ENCODE peak calls at places on chromosomes 3 and 15, in seven cellular contexts. O is suprapubic skin, E is SK-N-SH, I is transverse colon, B is Panc1, C is GM23338, F is K562. J is an unnamed sample. For H3K4me1 and H3K27me3, the result is how much of the 10 kb centered on the place peaks cover.

GRCh38 chr15:51751687-51752683 is 588 bp downstream of the TMOD2 start:
- DNase-seq in O (peak), E (peak), I (peak), B (no peak), C (peak), F (peak), J (peak)

GRCh38 chr15:59492389-59493377 is 54.7 kb downstream of the FAM81A start:
- DNase-seq in O (no peak), E (peak), I (peak), B (peak), C (peak), F (peak), J (peak)

GRCh38 chr15:71295242-71296031 is 180.2 kb downstream of the THSD4 start:
- DNase-seq in O (no peak), E (no peak), I (no peak), B (peak), C (no peak), F (no peak), J (no peak)

GRCh38 chr3:102114264-102114979 is 265.1 kb downstream of the NFKBIZ start:
- DNase-seq in O (no peak), E (no peak), I (no peak), B (no peak), C (no peak), F (no peak), J (no peak)

GRCh38 chr3:12658593-12659058 is 5.3 kb downstream of the RAF1 start:
- DNase-seq in O (no peak), E (no peak), I (no peak), B (no peak), C (no peak), F (no peak), J (no peak)

GRCh38 chr3:41026394-41027177 is 172.7 kb upstream of the CTNNB1 start:
- DNase-seq in O (no peak), E (peak), I (peak), B (no peak), C (peak), F (peak), J (no peak)

GRCh38 chr3:13655074-13655913 is 106.4 kb downstream of the FBLN2 start:
- DNase-seq in O (no peak), E (peak), I (peak), B (no peak), C (peak), F (peak), J (peak)

GRCh38 chr3:160677459-160677901 is 520 bp downstream of the ARL14 start:
- DNase-seq in O (no peak), E (no peak), I (peak), B (peak), C (no peak), F (no peak), J (no peak)

GRCh38 chr3:29385056-29385455 is 104.2 kb downstream of the RBMS3 start:
- DNase-seq in O (no peak), E (peak), I (no peak), B (no peak), C (no peak), F (no peak), J (no peak)

GRCh38 chr15:45314960-45315359 is 62.9 kb downstream of the SLC28A2 start:
- DNase-seq in O (no peak), E (no peak), I (peak), B (no peak), C (peak), F (no peak), J (no peak)

GRCh38 chr15:51129513-51130197 is 34.9 kb upstream of the TNFAIP8L3 start:
- DNase-seq in O (no peak), E (no peak), I (peak), B (no peak), C (no peak), F (no peak), J (no peak)

GRCh38 chr3:50433954-50434353 is 69.5 kb downstream of the CACNA2D2 start:
- DNase-seq in O (no peak), E (no peak), I (no peak), B (no peak), C (no peak), F (no peak), J (no peak)

GRCh38 chr3:188914556-188914955 is 257.2 kb upstream of the TPRG1 start:
- DNase-seq in O (no peak), E (no peak), I (no peak), B (no peak), C (no peak), F (no peak), J (no peak)

GRCh38 chr3:124592658-124593441 is 137.4 kb upstream of the UMPS start:
- DNase-seq in O (no peak), E (no peak), I (peak), B (no peak), C (peak), F (no peak), J (no peak)

GRCh38 chr15:92648190-92648875 is 7.2 kb downstream of the FAM174B start:
- DNase-seq in O (no peak), E (no peak), I (no peak), B (no peak), C (no peak), F (no peak), J (no peak)

GRCh38 chr15:72116680-72117447 is 1.1 kb downstream of the MYO9A start:
- DNase-seq in O (no peak), E (no peak), I (peak), B (no peak), C (peak), F (no peak), J (no peak)

GRCh38 chr15:88833196-88833595 is 30.0 kb downstream of the ACAN start:
- DNase-seq in O (no peak), E (no peak), I (no peak), B (no peak), C (no peak), F (no peak), J (no peak)

GRCh38 chr15:88835119-88835518 is 31.9 kb downstream of the ACAN start:
- DNase-seq in O (no peak), E (no peak), I (no peak), B (no peak), C (no peak), F (no peak), J (no peak)

GRCh38 chr15:88832791-88833190 is 29.6 kb downstream of the ACAN start:
- DNase-seq in O (no peak), E (no peak), I (no peak), B (no peak), C (no peak), F (no peak), J (no peak)

GRCh38 chr15:88834211-88834812 is 31.1 kb downstream of the ACAN start:
- DNase-seq in O (no peak), E (peak), I (peak), B (no peak), C (peak), F (peak), J (peak)

GRCh38 chr15:88833688-88834087 is 30.5 kb downstream of the ACAN start:
- DNase-seq in O (no peak), E (no peak), I (no peak), B (no peak), C (no peak), F (no peak), J (no peak)
- H3K4me1 ChIP-seq in O (under half), E (under half), I (under half), B (under half), C (under half), F (under half), J (under half)

GRCh38 chr15:85795320-85795668 is 569 bp upstream of the KLHL25 start:
- DNase-seq in O (no peak), E (no peak), I (no peak), B (no peak), C (no peak), F (no peak), J (no peak)
- H3K27me3 ChIP-seq in O (under half), E (under half), I (under half), B (under half), C (under half), F (under half), J (under half)

GRCh38 chr15:100893261-100893963 is 13.8 kb downstream of the ALDH1A3 start:
- DNase-seq in O (peak), E (no peak), I (no peak), B (no peak), C (no peak), F (no peak), J (peak)

GRCh38 chr15:100890059-100890720 is 10.6 kb downstream of the ALDH1A3 start:
- DNase-seq in O (peak), E (no peak), I (no peak), B (no peak), C (no peak), F (no peak), J (no peak)

GRCh38 chr15:100890850-100891249 is 11.2 kb downstream of the ALDH1A3 start:
- DNase-seq in O (peak), E (no peak), I (no peak), B (no peak), C (no peak), F (no peak), J (peak)

GRCh38 chr15:100892013-100892355 is 12.4 kb downstream of the ALDH1A3 start:
- DNase-seq in O (no peak), E (no peak), I (no peak), B (no peak), C (no peak), F (no peak), J (no peak)

GRCh38 chr15:100891316-100892012 is 11.8 kb downstream of the ALDH1A3 start:
- DNase-seq in O (peak), E (no peak), I (no peak), B (no peak), C (peak), F (no peak), J (peak)
- TF ChIP-seq POLR2AphosphoS5 in O (no peak), E (no peak), I (no peak), B (no peak), C (no peak), F (no peak), J (peak)

GRCh38 chr3:4717363-4717740 is 224.2 kb downstream of the ITPR1 start:
- DNase-seq in O (no peak), E (no peak), I (no peak), B (no peak), C (no peak), F (no peak), J (no peak)
- H3K4me1 ChIP-seq in O (under half), E (under half), I (under half), B (under half), C (under half), F (under half), J (under half)

GRCh38 chr3:158105710-158106438 is at the start of gene SHOX2:
- DNase-seq in O (no peak), E (no peak), I (peak), B (no peak), C (peak), F (peak), J (peak)

GRCh38 chr3:158104346-158105020 is 1.7 kb downstream of the SHOX2 start:
- DNase-seq in O (no peak), E (no peak), I (no peak), B (no peak), C (no peak), F (no peak), J (no peak)

GRCh38 chr3:158103956-158104338 is 2.3 kb downstream of the SHOX2 start:
- DNase-seq in O (no peak), E (no peak), I (no peak), B (no peak), C (peak), F (no peak), J (no peak)

GRCh38 chr3:158106773-158107461 is 697 bp upstream of the SHOX2 start:
- DNase-seq in O (no peak), E (peak), I (no peak), B (no peak), C (peak), F (no peak), J (peak)

GRCh38 chr3:158105124-158105709 is 1.0 kb downstream of the SHOX2 start:
- DNase-seq in O (no peak), E (peak), I (no peak), B (no peak), C (peak), F (peak), J (peak)
- H3K27me3 ChIP-seq in O (half or more), E (under half), I (half or more), B (under half), C (half or more), F (under half), J (under half)

GRCh38 chr3:99883693-99884092 is 66.0 kb downstream of the CMSS1 start:
- DNase-seq in O (no peak), E (no peak), I (no peak), B (no peak), C (no peak), F (no peak), J (no peak)
- TF ChIP-seq POLR2AphosphoS5 in O (no peak), E (no peak), I (no peak), B (no peak), C (no peak), F (no peak), J (no peak)

GRCh38 chr15:65069179-65069578 is 1.4 kb upstream of the RASL12 start:
- DNase-seq in O (no peak), E (no peak), I (peak), B (no peak), C (no peak), F (no peak), J (no peak)

GRCh38 chr15:65067645-65068416 is at the start of gene RASL12:
- DNase-seq in O (no peak), E (peak), I (peak), B (no peak), C (peak), F (peak), J (no peak)

GRCh38 chr15:65067334-65067644 is 502 bp downstream of the RASL12 start:
- DNase-seq in O (no peak), E (no peak), I (no peak), B (no peak), C (no peak), F (no peak), J (no peak)

GRCh38 chr15:65069779-65070546 is 2.2 kb upstream of the RASL12 start:
- DNase-seq in O (no peak), E (no peak), I (no peak), B (no peak), C (no peak), F (no peak), J (no peak)

DNA sequence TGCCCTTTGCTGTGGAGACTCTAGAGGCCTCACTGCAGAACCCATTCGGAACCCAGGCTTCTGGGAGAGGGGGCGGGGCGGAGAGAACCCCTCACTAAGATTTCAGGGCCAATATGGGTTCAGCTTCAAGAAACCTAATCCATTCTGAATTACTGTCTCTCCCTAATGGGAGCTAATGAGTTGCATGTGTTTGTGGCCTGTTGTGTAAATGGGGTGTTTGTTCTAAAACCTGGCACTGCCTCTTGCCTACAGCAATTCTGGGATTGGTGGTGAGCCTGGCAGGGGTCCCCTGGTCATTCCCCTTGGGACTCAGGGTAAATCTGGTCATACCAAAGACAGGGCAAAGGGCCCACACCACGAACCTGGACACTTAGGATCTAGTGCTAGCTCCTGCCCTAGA is 645 bp upstream of the RASL12 start:
- DNase-seq in O (no peak), E (no peak), I (no peak), B (no peak), C (no peak), F (no peak), J (no peak)
- H3K4me1 ChIP-seq in O (under half), E (under half), I (under half), B (under half), C (under half), F (under half), J (under half)